ENCODE peak calls at places on chromosomes 13 and 19, in four cellular contexts. One of them, this sample, is unnamed.

GRCh38 chr19:5122671-5123409 is 153.9 kb downstream of the KDM4B start:
- DNase-seq in dermis blood vessel endothelial cell: no peak
- DNase-seq in hippocampal formation: no peak
- DNase-seq in ovary: no peak
- DNase-seq in this sample: no peak

GRCh38 chr13:67763316-67763715 is 533.2 kb upstream of the PCDH9 start:
- DNase-seq in dermis blood vessel endothelial cell: no peak
- DNase-seq in hippocampal formation: no peak
- DNase-seq in ovary: no peak
- DNase-seq in this sample: no peak

GRCh38 chr19:53580871-53581835 is 43.2 kb downstream of the ZNF331 start:
- DNase-seq in dermis blood vessel endothelial cell: no peak
- DNase-seq in hippocampal formation: no peak
- DNase-seq in ovary: no peak
- DNase-seq in this sample: no peak

GRCh38 chr13:25214371-25215252 is 42.5 kb upstream of the AMER2 start:
- DNase-seq in dermis blood vessel endothelial cell: no peak
- DNase-seq in hippocampal formation: no peak
- DNase-seq in ovary: no peak
- DNase-seq in this sample: no peak

GRCh38 chr19:56348289-56348877 is 33.7 kb upstream of the ZSCAN5A start:
- DNase-seq in dermis blood vessel endothelial cell: peak
- DNase-seq in hippocampal formation: no peak
- DNase-seq in ovary: no peak
- DNase-seq in this sample: no peak

GRCh38 chr19:38361633-38362075 is 12.7 kb upstream of the PSMD8 start:
- DNase-seq in dermis blood vessel endothelial cell: peak
- DNase-seq in hippocampal formation: peak
- DNase-seq in ovary: peak
- DNase-seq in this sample: peak

GRCh38 chr19:23565256-23565655 is 121.8 kb downstream of the ZNF675 start:
- DNase-seq in dermis blood vessel endothelial cell: no peak
- DNase-seq in hippocampal formation: no peak
- DNase-seq in ovary: no peak
- DNase-seq in this sample: no peak

GRCh38 chr13:78102121-78102677 is 183.6 kb upstream of the EDNRB start:
- DNase-seq in dermis blood vessel endothelial cell: peak
- DNase-seq in hippocampal formation: no peak
- DNase-seq in ovary: no peak
- DNase-seq in this sample: no peak

GRCh38 chr13:36919833-36920611 is at the start of gene SMAD9:
- DNase-seq in dermis blood vessel endothelial cell: peak
- DNase-seq in hippocampal formation: peak
- DNase-seq in ovary: peak
- DNase-seq in this sample: peak

GRCh38 chr13:99398071-99398470 is 90.9 kb upstream of the GPR183 start:
- DNase-seq in dermis blood vessel endothelial cell: no peak
- DNase-seq in hippocampal formation: no peak
- DNase-seq in ovary: no peak
- DNase-seq in this sample: no peak

GRCh38 chr13:85367887-85368286 is 431.3 kb downstream of the SLITRK6 start:
- DNase-seq in dermis blood vessel endothelial cell: no peak
- DNase-seq in hippocampal formation: no peak
- DNase-seq in ovary: no peak
- DNase-seq in this sample: no peak

GRCh38 chr13:46383383-46383782 is 3.7 kb downstream of the RUBCNL start:
- DNase-seq in dermis blood vessel endothelial cell: no peak
- DNase-seq in hippocampal formation: no peak
- DNase-seq in ovary: no peak
- DNase-seq in this sample: no peak

GRCh38 chr19:48330012-48330681 is 4.8 kb downstream of the EMP3 start:
- DNase-seq in dermis blood vessel endothelial cell: peak
- DNase-seq in hippocampal formation: peak
- DNase-seq in ovary: peak
- DNase-seq in this sample: peak

GRCh38 chr13:54366728-54367127 is 1338.1 kb downstream of the OLFM4 start:
- DNase-seq in dermis blood vessel endothelial cell: no peak
- DNase-seq in hippocampal formation: no peak
- DNase-seq in ovary: no peak
- DNase-seq in this sample: no peak

GRCh38 chr19:12867120-12868099 is 13.8 kb downstream of the DNASE2 start:
- DNase-seq in dermis blood vessel endothelial cell: peak
- DNase-seq in hippocampal formation: peak
- DNase-seq in ovary: peak
- DNase-seq in this sample: peak

GRCh38 chr13:41463823-41464602 is 6.7 kb downstream of the RGCC start:
- DNase-seq in dermis blood vessel endothelial cell: no peak
- DNase-seq in hippocampal formation: no peak
- DNase-seq in ovary: no peak
- DNase-seq in this sample: peak

GRCh38 chr13:32969516-32969941 is 46.7 kb upstream of the KL start:
- DNase-seq in dermis blood vessel endothelial cell: peak
- DNase-seq in hippocampal formation: no peak
- DNase-seq in ovary: no peak
- DNase-seq in this sample: no peak

GRCh38 chr13:99086149-99086868 is 108.4 kb upstream of the DOCK9 start:
- DNase-seq in dermis blood vessel endothelial cell: peak
- DNase-seq in hippocampal formation: no peak
- DNase-seq in ovary: peak
- DNase-seq in this sample: peak

GRCh38 chr19:5644051-5644450 is 21.2 kb downstream of the SAFB start:
- DNase-seq in dermis blood vessel endothelial cell: no peak
- DNase-seq in hippocampal formation: no peak
- DNase-seq in ovary: no peak
- DNase-seq in this sample: no peak

GRCh38 chr19:45136507-45137178 is 24.1 kb downstream of the NKPD1 start:
- DNase-seq in dermis blood vessel endothelial cell: no peak
- DNase-seq in hippocampal formation: no peak
- DNase-seq in ovary: no peak
- DNase-seq in this sample: no peak

GRCh38 chr13:34310539-34310938 is 492.6 kb downstream of the RFC3 start:
- DNase-seq in dermis blood vessel endothelial cell: no peak
- DNase-seq in hippocampal formation: no peak
- DNase-seq in ovary: no peak
- DNase-seq in this sample: no peak

GRCh38 chr13:72535076-72535475 is 192.4 kb downstream of the MZT1 start:
- DNase-seq in dermis blood vessel endothelial cell: no peak
- DNase-seq in hippocampal formation: no peak
- DNase-seq in ovary: no peak
- DNase-seq in this sample: no peak

GRCh38 chr13:23618341-23618740 is 48.1 kb downstream of the TNFRSF19 start:
- DNase-seq in dermis blood vessel endothelial cell: peak
- DNase-seq in hippocampal formation: no peak
- DNase-seq in ovary: no peak
- DNase-seq in this sample: no peak

GRCh38 chr13:43054803-43055802 is 31.7 kb downstream of the DNAJC15 start:
- DNase-seq in dermis blood vessel endothelial cell: peak
- DNase-seq in hippocampal formation: no peak
- DNase-seq in ovary: peak
- DNase-seq in this sample: no peak

GRCh38 chr19:17170538-17171297 is 44.4 kb upstream of the USE1 start:
- DNase-seq in dermis blood vessel endothelial cell: peak
- DNase-seq in hippocampal formation: no peak
- DNase-seq in ovary: no peak
- DNase-seq in this sample: no peak